ENCODE peak calls at places on chromosomes 13 and 19, in eight cellular contexts. U, A, G, H, S, P, Y and O are unnamed samples.

GRCh38 chr13:75544681-75545333 is 4.8 kb upstream of the UCHL3 start:
- DNase-seq in U (no peak), A (no peak), G (no peak), H (no peak), S (no peak), P (no peak), Y (no peak), O (no peak)

GRCh38 chr19:18999016-18999758 is 34.1 kb downstream of the SUGP2 start:
- DNase-seq in U (no peak), A (no peak), G (no peak), H (peak; percentile 11), S (no peak), P (no peak), Y (no peak), O (no peak)

GRCh38 chr13:27359203-27359821 is 65.1 kb upstream of the GTF3A start:
- DNase-seq in U (peak; percentile 71), A (peak; percentile 74), G (peak; percentile 68), H (peak; percentile 64), S (peak; percentile 84), P (peak; percentile 72), Y (peak; percentile 60), O (peak; percentile 61)

GRCh38 chr13:113952151-113952982 is 21.5 kb downstream of the C13orf46 start:
- DNase-seq in U (no peak), A (no peak), G (no peak), H (no peak), S (no peak), P (no peak), Y (no peak), O (no peak)

GRCh38 chr19:6362351-6362801 is 1.0 kb downstream of the CLPP start:
- DNase-seq in U (no peak), A (no peak), G (peak; percentile 43), H (peak; percentile 71), S (peak; percentile 58), P (peak; percentile 11), Y (peak; percentile 32), O (peak; percentile 62)

GRCh38 chr19:2627855-2628254 is 74.6 kb downstream of the GNG7 start:
- DNase-seq in U (no peak), A (no peak), G (no peak), H (no peak), S (no peak), P (no peak), Y (no peak), O (no peak)

GRCh38 chr13:110442946-110443632 is 118.4 kb downstream of the RAB20 start:
- DNase-seq in U (no peak), A (peak; percentile 20), G (no peak), H (no peak), S (no peak), P (no peak), Y (no peak), O (no peak)

GRCh38 chr19:42151735-42152134 is 19.5 kb upstream of the POU2F2 start:
- DNase-seq in U (no peak), A (no peak), G (no peak), H (no peak), S (no peak), P (no peak), Y (no peak), O (no peak)

GRCh38 chr13:44471686-44472085 is 98.1 kb downstream of the SERP2 start:
- DNase-seq in U (no peak), A (no peak), G (no peak), H (no peak), S (no peak), P (no peak), Y (no peak), O (no peak)

GRCh38 chr13:95784161-95784880 is 107.4 kb downstream of the DNAJC3 start:
- DNase-seq in U (no peak), A (no peak), G (no peak), H (no peak), S (no peak), P (no peak), Y (no peak), O (no peak)

GRCh38 chr13:113860579-113861432 is 3.1 kb downstream of the GAS6 start:
- DNase-seq in U (peak; percentile 82), A (no peak), G (no peak), H (no peak), S (no peak), P (no peak), Y (no peak), O (no peak)

GRCh38 chr13:74133657-74134201 is 475 bp downstream of the KLF12 start:
- DNase-seq in U (peak; percentile 73), A (peak; percentile 97), G (peak; percentile 87), H (peak; percentile 98), S (peak; percentile 91), P (peak; percentile 78), Y (peak; percentile 84), O (peak; percentile 92)

GRCh38 chr13:35699805-35700204 is 223.3 kb upstream of the MAB21L1 start:
- DNase-seq in U (no peak), A (no peak), G (no peak), H (no peak), S (no peak), P (no peak), Y (no peak), O (no peak)